ENCODE peak calls at places on chromosomes 13 and 19, in four cellular contexts. F is ovary, R is HS-27A, X is HS-5. A is an unnamed sample.

GRCh38 chr13:31044658-31045620 is 112.5 kb downstream of the TEX26 start:
- DNase-seq in F (no peak), R (no peak), X (no peak), A (no peak)

GRCh38 chr13:37515226-37515625 is 83.3 kb downstream of the POSTN start:
- DNase-seq in F (no peak), X (no peak), R (no peak), A (no peak)

GRCh38 chr19:55229145-55229788 is 704 bp upstream of the TMEM86B start:
- DNase-seq in F (no peak), X (no peak), R (no peak), A (no peak)

GRCh38 chr19:13668964-13669363 is 95.4 kb upstream of the MRI1 start:
- DNase-seq in R (no peak), F (no peak), X (no peak), A (no peak)

GRCh38 chr19:52735734-52736133 is 890 bp upstream of the ZNF611 start:
- DNase-seq in X (no peak), R (no peak), F (peak; percentile 62), A (no peak)

GRCh38 chr13:80000679-80001509 is 340.0 kb downstream of the SPRY2 start:
- DNase-seq in X (no peak), R (no peak), F (no peak), A (no peak)

GRCh38 chr13:51211910-51212309 is 10.3 kb upstream of the FAM124A start:
- DNase-seq in F (no peak), X (no peak), R (no peak), A (no peak)

GRCh38 chr13:99703908-99704307 is 202.6 kb downstream of the TM9SF2 start:
- DNase-seq in R (no peak), F (no peak), X (no peak), A (no peak)

GRCh38 chr13:105545811-105546210 is 989.7 kb downstream of the EFNB2 start:
- DNase-seq in X (no peak), F (no peak), R (no peak), A (no peak)

GRCh38 chr19:52114691-52115090 is 19.1 kb upstream of the ZNF841 start:
- DNase-seq in R (no peak), X (no peak), F (no peak), A (no peak)

GRCh38 chr19:50455992-50456391 is 20.3 kb upstream of the EMC10 start:
- DNase-seq in X (no peak), F (no peak), R (no peak), A (no peak)

GRCh38 chr19:50273821-50274220 is 55.4 kb downstream of the KCNC3 start:
- DNase-seq in X (no peak), F (no peak), R (no peak), A (no peak)

GRCh38 chr13:112172641-112173171 is 105.8 kb downstream of the SOX1 start:
- DNase-seq in X (no peak), R (no peak), F (no peak), A (no peak)

GRCh38 chr13:105090244-105090643 is 1445.2 kb downstream of the EFNB2 start:
- DNase-seq in X (no peak), R (peak; percentile 30), F (no peak), A (no peak)

GRCh38 chr13:91571681-91572080 is 173.3 kb downstream of the GPC5 start:
- DNase-seq in X (no peak), R (no peak), F (no peak), A (no peak)

GRCh38 chr19:51316688-51317087 is 5.2 kb downstream of the IGLON5 start:
- DNase-seq in F (no peak), X (no peak), R (no peak), A (no peak)

GRCh38 chr19:42465827-42466280 is 23.1 kb upstream of the CXCL17 start:
- DNase-seq in X (no peak), R (no peak), F (no peak), A (no peak)

GRCh38 chr19:16338470-16339360 is 14.1 kb downstream of the KLF2 start:
- DNase-seq in X (peak; percentile 85), R (peak; percentile 94), F (peak; percentile 42), A (peak; percentile 88)

GRCh38 chr19:56751078-56751489 is 79.5 kb upstream of the ZNF835 start:
- DNase-seq in R (no peak), X (no peak), F (peak; percentile 71), A (no peak)

GRCh38 chr13:39016789-39017188 is 21.1 kb downstream of the PROSER1 start:
- DNase-seq in F (no peak), X (no peak), R (no peak), A (no peak)

GRCh38 chr13:49569993-49570689 is 15.2 kb downstream of the RCBTB1 start:
- DNase-seq in F (no peak), X (no peak), R (no peak), A (no peak)

GRCh38 chr13:32229443-32229842 is 85.7 kb downstream of the ZAR1L start:
- DNase-seq in R (no peak), F (no peak), X (no peak), A (no peak)

GRCh38 chr13:75410207-75410606 is 71.8 kb downstream of the TBC1D4 start:
- DNase-seq in X (no peak), F (no peak), R (no peak), A (no peak)

GRCh38 chr19:10544753-10545251 is 1.1 kb downstream of the ATG4D start:
- DNase-seq in R (no peak), X (no peak), F (no peak), A (no peak)